ENCODE peak calls at places on chromosomes 6 and 20, in seven cellular contexts. L, G, E, H, K, R and N are unnamed samples.

GRCh38 chr6:147390909-147391536 is 117.5 kb upstream of the SAMD5 start:
- DNase-seq in L (peak), G (peak), E (peak), H (peak), K (peak), R (peak), N (no peak)

GRCh38 chr6:34154668-34155447 is 9.0 kb upstream of the GRM4 start:
- DNase-seq in L (peak), G (peak), E (peak), H (peak), K (no peak), R (peak), N (peak)

GRCh38 chr20:34262488-34263288 is 21.5 kb downstream of the ASIP start:
- DNase-seq in L (peak), G (no peak), E (no peak), H (peak), K (no peak), R (no peak), N (no peak)

GRCh38 chr20:62010551-62011402 is 54.9 kb downstream of the TAF4 start:
- DNase-seq in L (peak), G (peak), E (peak), H (peak), K (peak), R (peak), N (peak)

GRCh38 chr6:107154131-107154906 is 39.0 kb upstream of the BEND3 start:
- DNase-seq in L (peak), G (no peak), E (peak), H (peak), K (no peak), R (peak), N (no peak)

GRCh38 chr20:12970372-12970821 is 38.4 kb upstream of the SPTLC3 start:
- DNase-seq in L (peak), G (peak), E (peak), H (peak), K (no peak), R (peak), N (peak)

GRCh38 chr6:4359108-4359710 is 223.8 kb upstream of the ECI2 start:
- DNase-seq in L (no peak), G (no peak), E (no peak), H (no peak), K (no peak), R (no peak), N (no peak)

GRCh38 chr6:9520417-9521151 is 894.3 kb downstream of the TFAP2A start:
- DNase-seq in L (no peak), G (no peak), E (no peak), H (peak), K (peak), R (no peak), N (no peak)

GRCh38 chr6:143603474-143603873 is 74.3 kb upstream of the PHACTR2 start:
- DNase-seq in L (no peak), G (no peak), E (no peak), H (no peak), K (no peak), R (no peak), N (no peak)

GRCh38 chr6:125904871-125905270 is 51.7 kb upstream of the HINT3 start:
- DNase-seq in L (no peak), G (no peak), E (no peak), H (peak), K (no peak), R (no peak), N (no peak)

GRCh38 chr20:9392892-9393857 is 121.2 kb upstream of the LAMP5 start:
- DNase-seq in L (peak), G (peak), E (peak), H (peak), K (peak), R (peak), N (peak)

GRCh38 chr6:41257369-41258195 is 28.9 kb downstream of the TREM1 start:
- DNase-seq in L (peak), G (no peak), E (no peak), H (peak), K (no peak), R (no peak), N (no peak)

GRCh38 chr20:50110141-50111047 is 2.6 kb downstream of the UBE2V1 start:
- DNase-seq in L (peak), G (peak), E (no peak), H (peak), K (no peak), R (no peak), N (peak)

GRCh38 chr6:8783191-8783590 is 347.8 kb upstream of the SLC35B3 start:
- DNase-seq in L (no peak), G (no peak), E (no peak), H (no peak), K (no peak), R (no peak), N (no peak)

GRCh38 chr6:125818659-125819297 is 28.0 kb downstream of the NCOA7 start:
- DNase-seq in L (peak), G (no peak), E (no peak), H (no peak), K (no peak), R (no peak), N (no peak)

GRCh38 chr20:51966296-51966971 is 164.1 kb upstream of the SALL4 start:
- DNase-seq in L (peak), G (peak), E (peak), H (peak), K (peak), R (peak), N (peak)

GRCh38 chr20:51195419-51195901 is 172.6 kb upstream of the KCNG1 start:
- DNase-seq in L (no peak), G (no peak), E (no peak), H (peak), K (no peak), R (no peak), N (no peak)

GRCh38 chr20:58584051-58584824 is 66.8 kb upstream of the STX16 start:
- DNase-seq in L (no peak), G (no peak), E (no peak), H (no peak), K (no peak), R (no peak), N (peak)

GRCh38 chr6:145278163-145278807 is 457.0 kb downstream of the EPM2A start:
- DNase-seq in L (no peak), G (no peak), E (no peak), H (peak), K (no peak), R (no peak), N (no peak)

GRCh38 chr20:41734506-41734945 is 116.3 kb upstream of the CHD6 start:
- DNase-seq in L (peak), G (peak), E (peak), H (peak), K (peak), R (peak), N (peak)

GRCh38 chr20:41538810-41539596 is 79.2 kb downstream of the CHD6 start:
- DNase-seq in L (peak), G (no peak), E (no peak), H (no peak), K (no peak), R (no peak), N (no peak)

GRCh38 chr6:13304101-13304500 is 24.2 kb downstream of the TBC1D7 start:
- DNase-seq in L (no peak), G (no peak), E (no peak), H (peak), K (no peak), R (no peak), N (no peak)

GRCh38 chr6:128327890-128328289 is 192.5 kb downstream of the PTPRK start:
- DNase-seq in L (peak), G (peak), E (no peak), H (no peak), K (peak), R (peak), N (peak)

GRCh38 chr20:36544134-36545018 is 3.1 kb downstream of the MYL9 start:
- DNase-seq in L (no peak), G (no peak), E (no peak), H (peak), K (no peak), R (no peak), N (no peak)

GRCh38 chr6:24009319-24009718 is 116.7 kb upstream of the NRSN1 start:
- DNase-seq in L (no peak), G (no peak), E (peak), H (peak), K (no peak), R (peak), N (no peak)

GRCh38 chr6:32885698-32886286 is 31.8 kb downstream of the PSMB9 start:
- DNase-seq in L (peak), G (peak), E (peak), H (peak), K (peak), R (peak), N (peak)

GRCh38 chr20:14925286-14925685 is 587.9 kb upstream of the FLRT3 start:
- DNase-seq in L (no peak), G (no peak), E (no peak), H (peak), K (no peak), R (no peak), N (no peak)

GRCh38 chr6:75334266-75335040 is 49.9 kb upstream of the TMEM30A start:
- DNase-seq in L (peak), G (no peak), E (peak), H (peak), K (no peak), R (peak), N (no peak)

GRCh38 chr20:5065489-5066383 is 54.0 kb downstream of the PCNA start:
- DNase-seq in L (no peak), G (no peak), E (no peak), H (peak), K (peak), R (no peak), N (peak)

GRCh38 chr6:113758725-113759576 is 98.2 kb upstream of the MARCKS start:
- DNase-seq in L (no peak), G (no peak), E (no peak), H (peak), K (no peak), R (no peak), N (no peak)

GRCh38 chr6:160730911-160731310 is 28.9 kb downstream of the PLG start:
- DNase-seq in L (no peak), G (no peak), E (no peak), H (no peak), K (no peak), R (peak), N (no peak)

GRCh38 chr20:63706027-63706695 is 1.6 kb downstream of the ARFRP1 start:
- DNase-seq in L (peak), G (no peak), E (no peak), H (no peak), K (no peak), R (no peak), N (no peak)

GRCh38 chr6:130843575-130844320 is 16.5 kb downstream of the SMLR1 start:
- DNase-seq in L (peak), G (peak), E (peak), H (peak), K (peak), R (peak), N (peak)

GRCh38 chr6:17580518-17581048 is 19.5 kb upstream of the FAM8A1 start:
- DNase-seq in L (no peak), G (no peak), E (no peak), H (peak), K (no peak), R (peak), N (no peak)

GRCh38 chr6:43285832-43286231 is 12.2 kb upstream of the SLC22A7 start:
- DNase-seq in L (no peak), G (no peak), E (no peak), H (no peak), K (no peak), R (no peak), N (no peak)

GRCh38 chr20:16438100-16438499 is 135.1 kb downstream of the KIF16B start:
- DNase-seq in L (no peak), G (no peak), E (no peak), H (no peak), K (no peak), R (no peak), N (no peak)

GRCh38 chr6:136962661-136963060 is 40.6 kb downstream of the SLC35D3 start:
- DNase-seq in L (no peak), G (no peak), E (no peak), H (no peak), K (no peak), R (peak), N (no peak)

GRCh38 chr20:23419995-23420901 is 1.0 kb downstream of the NAPB start:
- DNase-seq in L (peak), G (peak), E (peak), H (peak), K (no peak), R (peak), N (peak)

GRCh38 chr6:169146536-169146935 is 107.1 kb downstream of the THBS2 start:
- DNase-seq in L (no peak), G (no peak), E (no peak), H (no peak), K (no peak), R (no peak), N (no peak)
- H2AFZ ChIP-seq in L (no peak), G (no peak), E (no peak), H (peak), K (no peak), R (no peak), N (no peak)

DNA sequence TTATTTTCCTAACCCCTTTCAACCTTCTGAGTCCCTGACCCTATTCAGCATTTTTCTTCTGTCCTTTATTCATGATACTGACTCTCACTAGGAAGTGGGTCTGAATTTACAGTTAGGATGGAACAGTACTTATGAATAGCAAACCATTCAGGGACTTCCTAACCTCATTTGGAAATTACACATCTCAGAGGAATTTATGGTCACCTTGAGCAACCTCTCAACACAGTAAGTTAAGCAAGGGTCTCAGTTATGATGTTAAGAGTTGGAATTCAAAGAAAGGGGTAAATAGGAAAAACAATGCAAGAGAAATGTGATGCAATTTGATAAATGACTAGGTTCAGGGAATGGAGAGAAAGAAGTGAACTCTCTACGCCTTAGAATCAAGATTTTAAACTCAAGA is 97.3 kb downstream of the GPR6 start:
- DNase-seq in L (no peak), G (no peak), E (no peak), H (peak), K (no peak), R (no peak), N (no peak)
- H2AFZ ChIP-seq in L (no peak), G (no peak), E (no peak), H (no peak), K (no peak), R (no peak), N (no peak)

GRCh38 chr20:46743088-46743487 is 33.6 kb downstream of the SLC2A10 start:
- DNase-seq in L (no peak), G (no peak), E (no peak), H (no peak), K (no peak), R (peak), N (no peak)
- H2AFZ ChIP-seq in L (no peak), G (no peak), E (peak), H (no peak), K (no peak), R (peak), N (no peak)

DNA sequence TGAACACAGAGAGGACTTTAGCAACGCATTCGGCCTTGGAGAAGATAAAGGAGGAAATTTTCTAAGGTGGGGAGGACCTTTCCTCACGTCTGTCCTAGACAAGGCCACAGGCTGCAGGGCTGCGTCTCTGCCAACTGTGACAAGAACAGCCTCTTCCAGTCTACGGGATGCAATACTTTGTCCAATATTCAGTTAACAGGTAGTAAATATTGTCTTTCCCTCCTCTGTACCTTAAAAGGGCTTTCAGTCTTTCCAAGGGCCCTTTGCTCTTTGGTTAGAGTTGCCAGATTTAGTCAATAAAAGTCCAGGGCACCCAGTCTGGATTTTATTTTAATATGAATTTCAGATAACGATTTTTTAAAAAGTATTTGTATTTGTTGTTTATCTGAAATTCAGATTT is 78.2 kb downstream of the ELOVL4 start:
- DNase-seq in L (no peak), G (no peak), E (no peak), H (no peak), K (no peak), R (no peak), N (no peak)
- H2AFZ ChIP-seq in L (peak), G (peak), E (peak), H (no peak), K (peak), R (no peak), N (no peak)

GRCh38 chr6:111552241-111552744 is 53.4 kb downstream of the TRAF3IP2 start:
- DNase-seq in L (peak), G (no peak), E (peak), H (peak), K (no peak), R (peak), N (no peak)
- H2AFZ ChIP-seq in L (no peak), G (no peak), E (peak), H (peak), K (peak), R (no peak), N (no peak)

DNA sequence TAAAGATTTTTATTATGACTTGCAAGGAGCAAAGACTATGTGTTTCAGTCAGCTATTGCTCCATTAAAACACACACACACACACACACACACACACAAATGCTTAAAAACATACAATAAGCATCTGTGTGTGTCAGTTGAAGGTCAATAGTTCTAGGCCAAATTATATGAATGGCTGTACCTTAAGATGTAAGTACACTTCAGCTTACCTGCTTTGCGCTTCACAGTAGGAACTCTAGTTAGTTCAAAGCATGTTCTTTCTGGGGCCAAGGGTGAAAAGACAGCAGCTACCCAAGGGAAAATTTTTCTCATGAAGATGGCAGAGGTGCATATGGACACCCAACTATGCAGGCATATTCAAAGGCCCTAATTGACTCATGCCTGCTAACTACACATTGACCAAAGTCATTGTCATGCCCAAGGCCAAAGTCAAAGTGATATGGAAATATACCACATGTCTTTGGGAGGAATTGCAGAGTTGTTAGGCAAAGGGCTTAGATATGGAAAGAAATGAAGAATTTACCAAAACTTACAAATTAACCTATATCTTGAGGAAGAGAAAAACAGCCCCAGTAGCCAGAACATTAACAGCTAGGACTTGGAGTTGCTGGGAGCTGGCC is 61.9 kb upstream of the BTN3A2 start:
- DNase-seq in L (no peak), G (no peak), E (no peak), H (no peak), K (no peak), R (no peak), N (no peak)
- H2AFZ ChIP-seq in L (no peak), G (no peak), E (no peak), H (no peak), K (no peak), R (no peak), N (no peak)

GRCh38 chr6:27863962-27864905 is 48.0 kb downstream of the OR2B2 start:
- DNase-seq in L (no peak), G (peak), E (no peak), H (peak), K (no peak), R (no peak), N (no peak)

GRCh38 chr6:27867051-27867940 is 44.9 kb downstream of the OR2B2 start:
- DNase-seq in L (peak), G (peak), E (peak), H (peak), K (no peak), R (peak), N (peak)

GRCh38 chr6:27866370-27867050 is 45.7 kb downstream of the OR2B2 start:
- DNase-seq in L (peak), G (peak), E (peak), H (peak), K (no peak), R (peak), N (peak)

GRCh38 chr6:27864906-27865883 is 47.0 kb downstream of the OR2B2 start:
- DNase-seq in L (peak), G (peak), E (peak), H (peak), K (no peak), R (peak), N (peak)

DNA sequence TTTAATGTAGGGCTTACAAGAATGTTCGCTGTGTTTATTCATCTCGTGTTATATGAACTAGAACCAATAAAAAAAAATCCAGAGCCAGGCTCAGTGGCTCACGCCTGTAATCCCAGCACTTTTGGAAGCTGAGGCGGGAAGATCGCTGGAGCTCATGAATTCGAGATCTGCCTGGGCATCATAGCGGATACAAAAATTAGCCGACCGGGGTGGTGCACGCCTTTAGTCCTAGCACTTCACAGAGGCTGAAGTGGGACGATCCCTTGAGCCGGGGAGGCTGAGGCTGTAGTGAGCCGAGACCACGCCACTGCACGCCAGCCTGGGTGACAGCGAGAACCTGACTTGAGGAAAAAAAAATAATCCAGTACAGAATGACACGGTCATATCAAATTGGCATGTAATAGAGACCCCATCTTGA is 46.2 kb downstream of the OR2B2 start:
- DNase-seq in L (peak), G (peak), E (no peak), H (no peak), K (no peak), R (peak), N (peak)
- H2AFZ ChIP-seq in L (peak), G (no peak), E (no peak), H (peak), K (no peak), R (no peak), N (peak)

DNA sequence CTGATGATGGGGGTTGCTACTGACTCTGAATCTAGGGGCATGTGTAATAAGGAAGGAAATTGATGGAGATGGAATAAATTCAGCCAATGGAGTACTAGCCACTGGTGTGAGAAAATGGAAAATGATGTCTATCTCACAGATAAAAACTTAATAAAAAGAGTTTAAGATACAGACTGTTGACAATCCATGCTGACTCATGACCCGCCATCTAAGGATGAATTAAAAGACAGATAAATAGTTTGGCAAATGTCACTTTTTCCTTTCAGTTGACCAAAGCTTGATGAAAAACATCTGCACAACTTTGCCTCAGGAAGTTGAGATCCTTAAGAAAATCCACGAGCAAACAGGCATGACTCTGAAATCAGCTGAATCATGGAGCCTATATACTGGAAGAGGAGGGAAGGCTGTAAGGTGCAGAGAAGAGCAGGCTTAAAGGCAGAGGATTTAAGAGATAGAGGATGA is 82.6 kb upstream of the BMP5 start:
- DNase-seq in L (no peak), G (no peak), E (no peak), H (peak), K (no peak), R (no peak), N (no peak)
- H2AFZ ChIP-seq in L (no peak), G (no peak), E (no peak), H (no peak), K (no peak), R (peak), N (no peak)

GRCh38 chr20:44247676-44248419 is 740 bp downstream of the GDAP1L1 start:
- DNase-seq in L (peak), G (no peak), E (peak), H (peak), K (no peak), R (peak), N (peak)
- H2AFZ ChIP-seq in L (no peak), G (no peak), E (peak), H (no peak), K (no peak), R (peak), N (no peak)